ENCODE peak calls at places on chromosome 16, in six cellular contexts. G is stimulated activated CD4-positive, alpha-beta T cell treated with anti-CD3 and anti-CD28 coated beads, Interleukin-1b, Interleukin-23, amount 100 ng/mL, for 1 hour; J is A549; N is CD4-positive, alpha-beta T cell; T is mesothelial cell of epicardium; U is effector memory CD8-positive, alpha-beta T cell. H is an unnamed sample.
A peak's percentile ranks its signal among the peaks of the same experiment; 100 is the strongest.

GRCh38 chr16:57984443-57985203 is 13.7 kb upstream of the CNGB1 start:
- DNase-seq in G (peak; percentile 83), J (peak; percentile 87), N (peak; percentile 92), T (peak; percentile 90), U (peak; percentile 83), H (peak; percentile 90)

GRCh38 chr16:74748042-74748709 is 26.4 kb downstream of the FA2H start:
- DNase-seq in G (no peak), J (no peak), N (no peak), T (no peak), U (no peak), H (no peak)

GRCh38 chr16:87704754-87705353 is 60.9 kb downstream of the KLHDC4 start:
- DNase-seq in G (no peak), J (no peak), N (no peak), T (no peak), U (no peak), H (no peak)

GRCh38 chr16:87441886-87442580 is 49.9 kb downstream of the MAP1LC3B start:
- DNase-seq in G (no peak), J (no peak), N (no peak), T (no peak), U (no peak), H (no peak)

GRCh38 chr16:11233727-11234376 is 22.2 kb downstream of the SOCS1 start:
- DNase-seq in G (no peak), J (no peak), N (no peak), T (no peak), U (no peak), H (no peak)

GRCh38 chr16:86203557-86204275 is 304.8 kb downstream of the IRF8 start:
- DNase-seq in G (no peak), J (no peak), N (no peak), T (no peak), U (no peak), H (no peak)

GRCh38 chr16:56617212-56618085 is 8.1 kb upstream of the MT1E start:
- DNase-seq in G (peak; percentile 29), J (no peak), N (peak; percentile 23), T (no peak), U (no peak), H (peak; percentile 22)

GRCh38 chr16:11106726-11107125 is 149.3 kb downstream of the SOCS1 start:
- DNase-seq in G (no peak), J (no peak), N (no peak), T (no peak), U (no peak), H (no peak)

GRCh38 chr16:30786115-30786935 is 680 bp downstream of the ZNF629 start:
- DNase-seq in G (no peak), J (peak; percentile 61), N (no peak), T (no peak), U (no peak), H (no peak)

GRCh38 chr16:89564476-89565255 is 4.2 kb downstream of the RPL13 start:
- DNase-seq in G (no peak), J (no peak), N (no peak), T (no peak), U (no peak), H (no peak)

GRCh38 chr16:25155553-25156460 is 44.3 kb downstream of the LCMT1 start:
- DNase-seq in G (no peak), J (no peak), N (no peak), T (no peak), U (no peak), H (no peak)

GRCh38 chr16:68839831-68840230 is 3.5 kb upstream of the TANGO6 start:
- DNase-seq in G (no peak), J (no peak), N (no peak), T (no peak), U (no peak), H (no peak)